ENCODE peak calls at places on chromosomes 12 and 14, in four cellular contexts. Y is ovary, O is lower leg skin, L is AG09309. V is an unnamed sample.

GRCh38 chr12:54161481-54162437 is 27.0 kb downstream of the SMUG1 start:
- DNase-seq in Y (no peak), O (no peak), L (no peak), V (no peak)

GRCh38 chr14:32083789-32084188 is 6.7 kb downstream of the ARHGAP5 start:
- DNase-seq in Y (no peak), O (no peak), L (no peak), V (no peak)

GRCh38 chr14:92049781-92050180 is 9.9 kb upstream of the TRIP11 start:
- DNase-seq in Y (no peak), O (no peak), L (no peak), V (no peak)

GRCh38 chr12:127428420-127428819 is 838.5 kb upstream of the TMEM132C start:
- DNase-seq in Y (no peak), O (no peak), L (no peak), V (no peak)

GRCh38 chr12:108157856-108158255 is 28.8 kb downstream of the WSCD2 start:
- DNase-seq in Y (no peak), O (no peak), L (no peak), V (no peak)

GRCh38 chr12:87107270-87107669 is 851.1 kb upstream of the MGAT4C start:
- DNase-seq in Y (no peak), O (no peak), L (no peak), V (no peak)

GRCh38 chr12:58513866-58514265 is 406.4 kb downstream of the LRIG3 start:
- DNase-seq in Y (no peak), O (no peak), L (no peak), V (no peak)

GRCh38 chr14:51246032-51246431 is 6.0 kb downstream of the TMX1 start:
- DNase-seq in Y (no peak), O (no peak), L (no peak), V (no peak)

GRCh38 chr12:82740129-82741000 is 53.7 kb downstream of the TMTC2 start:
- DNase-seq in Y (no peak), O (no peak), L (peak; percentile 63), V (no peak)

GRCh38 chr12:1662761-1663439 is 28.0 kb upstream of the ADIPOR2 start:
- DNase-seq in Y (peak; percentile 54), O (peak; percentile 90), L (no peak), V (no peak)

GRCh38 chr12:19757317-19757877 is 318.1 kb downstream of the AEBP2 start:
- DNase-seq in Y (no peak), O (no peak), L (no peak), V (no peak)

GRCh38 chr12:53560386-53560785 is 53.1 kb upstream of the NPFF start:
- DNase-seq in Y (no peak), O (no peak), L (peak; percentile 76), V (no peak)

GRCh38 chr12:117863004-117863709 is 105.6 kb downstream of the KSR2 start:
- DNase-seq in Y (no peak), O (no peak), L (peak; percentile 63), V (no peak)

GRCh38 chr14:68774771-68775613 is 17.9 kb downstream of the ZFP36L1 start:
- DNase-seq in Y (no peak), O (peak; percentile 84), L (peak; percentile 84), V (peak; percentile 59)

GRCh38 chr14:28057286-28058011 is 709.1 kb upstream of the FOXG1 start:
- DNase-seq in Y (no peak), O (no peak), L (no peak), V (no peak)

GRCh38 chr14:63972323-63972932 is 119.6 kb downstream of the SYNE2 start:
- DNase-seq in Y (no peak), O (no peak), L (no peak), V (no peak)

GRCh38 chr14:74257078-74257987 is 18.1 kb downstream of the VSX2 start:
- DNase-seq in Y (peak; percentile 36), O (peak; percentile 87), L (no peak), V (no peak)

GRCh38 chr12:74953697-74954096 is 255.9 kb downstream of the KCNC2 start:
- DNase-seq in Y (no peak), O (no peak), L (no peak), V (no peak)

GRCh38 chr12:68611094-68611818 is 557 bp downstream of the RAP1B start:
- DNase-seq in Y (peak; percentile 70), O (peak; percentile 94), L (no peak), V (peak; percentile 88)

GRCh38 chr12:79874665-79875064 is 60.2 kb downstream of the PPP1R12A start:
- DNase-seq in Y (no peak), O (no peak), L (no peak), V (no peak)

GRCh38 chr14:87877877-87878276 is 115.1 kb downstream of the GALC start:
- DNase-seq in Y (no peak), O (no peak), L (no peak), V (no peak)

GRCh38 chr14:21049263-21049662 is 7.1 kb downstream of the RNASE7 start:
- DNase-seq in Y (no peak), O (no peak), L (no peak), V (no peak)

GRCh38 chr14:78967111-78967809 is 797.1 kb downstream of the NRXN3 start:
- DNase-seq in Y (no peak), O (no peak), L (peak; percentile 38), V (no peak)

GRCh38 chr12:19171731-19172130 is 42.2 kb downstream of the PLEKHA5 start:
- DNase-seq in Y (no peak), O (no peak), L (no peak), V (no peak)

GRCh38 chr14:86357866-86358265 is 827.9 kb downstream of the FLRT2 start:
- DNase-seq in Y (no peak), O (no peak), L (no peak), V (no peak)

GRCh38 chr12:88445715-88446393 is 134.4 kb downstream of the KITLG start:
- DNase-seq in Y (no peak), O (no peak), L (no peak), V (no peak)

GRCh38 chr12:80001562-80001961 is 66.7 kb upstream of the PPP1R12A start:
- DNase-seq in Y (no peak), O (no peak), L (no peak), V (no peak)

GRCh38 chr12:47102845-47103666 is 23.3 kb upstream of the AMIGO2 start:
- DNase-seq in Y (peak; percentile 58), O (no peak), L (peak; percentile 100), V (no peak)

GRCh38 chr14:71231521-71232393 is 324.5 kb downstream of the PCNX1 start:
- DNase-seq in Y (no peak), O (peak; percentile 80), L (no peak), V (no peak)

GRCh38 chr14:103220134-103220981 is 97.1 kb downstream of the TNFAIP2 start:
- DNase-seq in Y (no peak), O (no peak), L (no peak), V (peak; percentile 76)

GRCh38 chr14:36583242-36584166 is 1.1 kb upstream of the NKX2-8 start:
- DNase-seq in Y (no peak), O (no peak), L (no peak), V (no peak)

GRCh38 chr14:96162741-96163140 is 41.9 kb upstream of the BDKRB2 start:
- DNase-seq in Y (no peak), O (peak; percentile 74), L (peak; percentile 51), V (no peak)

GRCh38 chr14:37623552-37623951 is 28.1 kb downstream of the TTC6 start:
- DNase-seq in Y (no peak), O (no peak), L (peak; percentile 44), V (no peak)

GRCh38 chr12:30437616-30438015 is 258.1 kb downstream of the IPO8 start:
- DNase-seq in Y (no peak), O (no peak), L (no peak), V (no peak)

GRCh38 chr14:74538411-74539391 is 45.1 kb downstream of the ISCA2 start:
- DNase-seq in Y (no peak), O (no peak), L (no peak), V (no peak)

GRCh38 chr12:108508243-108508642 is 6.8 kb upstream of the FICD start:
- DNase-seq in Y (no peak), O (no peak), L (no peak), V (no peak)

GRCh38 chr14:20415723-20416622 is 2.7 kb upstream of the TEP1 start:
- DNase-seq in Y (no peak), O (peak; percentile 4), L (no peak), V (no peak)

GRCh38 chr12:501722-502447 is 42.1 kb downstream of the B4GALNT3 start:
- DNase-seq in Y (no peak), O (peak; percentile 68), L (no peak), V (no peak)

GRCh38 chr14:85468815-85469214 is 61.1 kb upstream of the FLRT2 start:
- DNase-seq in Y (no peak), O (no peak), L (no peak), V (no peak)